ENCODE peak calls at places on chromosome 22, in six cellular contexts. I is NCI-H1436; F is NCI-H1092 treated with DMSO at 0.1 percent for 48 hours; J is NCI-H1105 treated with DMSO at 0.1 percent for 48 hours; C is CD4-positive, CD25-positive, alpha-beta regulatory T cell; K is WERI-Rb-1. Q is an unnamed sample.
A peak's percentile ranks its signal among the peaks of the same experiment; 100 is the strongest.

GRCh38 chr22:47334596-47334995 is 572.1 kb downstream of the TBC1D22A start:
- DNase-seq in I (no peak), F (no peak), J (no peak), C (no peak), K (no peak), Q (no peak)

GRCh38 chr22:19287076-19287724 is 4.3 kb downstream of the CLTCL1 start:
- DNase-seq in I (peak; percentile 15), F (peak; percentile 94), J (peak; percentile 92), C (no peak), K (no peak), Q (no peak)

GRCh38 chr22:36301384-36301828 is 48.5 kb downstream of the APOL1 start:
- DNase-seq in I (peak; percentile 54), F (peak; percentile 50), J (peak; percentile 79), C (peak; percentile 83), K (peak; percentile 67), Q (peak; percentile 88)

GRCh38 chr22:37165940-37166674 is 16.4 kb upstream of the IL2RB start:
- DNase-seq in I (no peak), F (no peak), J (no peak), C (no peak), K (no peak), Q (no peak)

GRCh38 chr22:37079668-37080171 is 28.2 kb downstream of the KCTD17 start:
- DNase-seq in I (no peak), F (no peak), J (no peak), C (peak; percentile 91), K (no peak), Q (no peak)

GRCh38 chr22:31628362-31628761 is 33.7 kb downstream of the PISD start:
- DNase-seq in I (no peak), F (no peak), J (no peak), C (no peak), K (no peak), Q (no peak)

GRCh38 chr22:31901388-31902137 is 42.8 kb upstream of the YWHAH start:
- DNase-seq in I (no peak), F (no peak), J (no peak), C (no peak), K (no peak), Q (no peak)

GRCh38 chr22:18970180-18970947 is 34.3 kb upstream of the PRODH start:
- DNase-seq in I (no peak), F (peak; percentile 7), J (peak; percentile 15), C (no peak), K (peak; percentile 61), Q (peak; percentile 82)

GRCh38 chr22:20380486-20380885 is 13.5 kb upstream of the ZNF74 start:
- DNase-seq in I (no peak), F (no peak), J (peak; percentile 24), C (no peak), K (no peak), Q (no peak)

GRCh38 chr22:44399196-44399837 is 86.6 kb upstream of the SHISAL1 start:
- DNase-seq in I (no peak), F (no peak), J (no peak), C (no peak), K (no peak), Q (no peak)

GRCh38 chr22:48055185-48055584 is 1292.7 kb downstream of the TBC1D22A start:
- DNase-seq in I (no peak), F (no peak), J (no peak), C (no peak), K (no peak), Q (no peak)

GRCh38 chr22:37643225-37643847 is 3.9 kb downstream of the SH3BP1 start:
- DNase-seq in I (peak; percentile 71), F (peak; percentile 52), J (peak; percentile 44), C (peak; percentile 79), K (peak; percentile 85), Q (peak; percentile 93)

GRCh38 chr22:48695251-48695650 is 1132.4 kb downstream of the BRD1 start:
- DNase-seq in I (no peak), F (no peak), J (no peak), C (no peak), K (no peak), Q (no peak)

GRCh38 chr22:24697671-24698082 is 76.8 kb downstream of the PIWIL3 start:
- DNase-seq in I (peak; percentile 5), F (no peak), J (peak; percentile 78), C (no peak), K (no peak), Q (no peak)

GRCh38 chr22:49674479-49674830 is 153.2 kb downstream of the BRD1 start:
- DNase-seq in I (no peak), F (no peak), J (no peak), C (no peak), K (no peak), Q (peak; percentile 10)

GRCh38 chr22:43118953-43119458 is 8.5 kb downstream of the BIK start:
- DNase-seq in I (no peak), F (no peak), J (no peak), C (no peak), K (no peak), Q (no peak)

GRCh38 chr22:41915035-41915782 is at the start of gene SHISA8:
- DNase-seq in I (peak; percentile 31), F (peak; percentile 46), J (no peak), C (peak; percentile 61), K (peak; percentile 65), Q (no peak)

GRCh38 chr22:20437253-20438065 is at the start of gene SCARF2:
- DNase-seq in I (no peak), F (no peak), J (no peak), C (no peak), K (peak; percentile 69), Q (peak; percentile 67)

GRCh38 chr22:49075150-49075549 is 752.5 kb downstream of the BRD1 start:
- DNase-seq in I (no peak), F (no peak), J (no peak), C (no peak), K (no peak), Q (no peak)

GRCh38 chr22:38455063-38455529 is at the start of gene KCNJ4:
- DNase-seq in I (no peak), F (no peak), J (no peak), C (no peak), K (no peak), Q (peak; percentile 73)

GRCh38 chr22:22683668-22684361 is 39.4 kb downstream of the GGTLC2 start:
- DNase-seq in I (no peak), F (no peak), J (no peak), C (no peak), K (no peak), Q (no peak)

GRCh38 chr22:34122064-34122463 is 201.8 kb upstream of the LARGE1 start:
- DNase-seq in I (no peak), F (no peak), J (no peak), C (no peak), K (no peak), Q (no peak)

GRCh38 chr22:37121887-37122591 is 12.5 kb upstream of the TMPRSS6 start:
- DNase-seq in I (no peak), F (no peak), J (no peak), C (peak; percentile 94), K (no peak), Q (no peak)

GRCh38 chr22:42670921-42671709 is 21.9 kb upstream of the CYB5R3 start:
- DNase-seq in I (no peak), F (no peak), J (no peak), C (no peak), K (no peak), Q (no peak)

GRCh38 chr22:33321466-33321865 is 263.3 kb upstream of the SYN3 start:
- DNase-seq in I (no peak), F (no peak), J (no peak), C (no peak), K (no peak), Q (no peak)

GRCh38 chr22:42717197-42717967 is 3.3 kb downstream of the A4GALT start:
- DNase-seq in I (no peak), F (no peak), J (no peak), C (no peak), K (peak; percentile 53), Q (peak; percentile 25)

GRCh38 chr22:39815882-39816395 is 77.6 kb downstream of the ENTHD1 start:
- DNase-seq in I (no peak), F (no peak), J (no peak), C (no peak), K (no peak), Q (no peak)

GRCh38 chr22:22669093-22669492 is 24.7 kb downstream of the GGTLC2 start:
- DNase-seq in I (no peak), F (no peak), J (no peak), C (no peak), K (no peak), Q (no peak)

GRCh38 chr22:46036558-46037408 is 59.8 kb upstream of the WNT7B start:
- DNase-seq in I (peak; percentile 14), F (no peak), J (peak; percentile 49), C (peak; percentile 71), K (peak; percentile 72), Q (peak; percentile 71)

Q was measured in D341Med.